ENCODE peak calls at places on chromosome 16, in eight cellular contexts. One of them, this sample, is unnamed.

GRCh38 chr16:5619314-5619713 is 521.7 kb upstream of the EEF2KMT start:
- DNase-seq in A549: no peak
- DNase-seq in WTC11: no peak
- DNase-seq in GM12878: no peak
- DNase-seq in IMR-90: no peak
- DNase-seq in SK-N-SH: no peak
- DNase-seq in K562: no peak
- DNase-seq in H1: no peak
- DNase-seq in this sample: no peak

GRCh38 chr16:66894948-66895696 is 14.8 kb downstream of the PDP2 start:
- DNase-seq in A549: peak
- DNase-seq in WTC11: peak
- DNase-seq in GM12878: no peak
- DNase-seq in IMR-90: peak
- DNase-seq in SK-N-SH: peak
- DNase-seq in K562: peak
- DNase-seq in H1: no peak
- DNase-seq in this sample: peak

GRCh38 chr16:56384074-56384721 is 41.1 kb downstream of the AMFR start:
- DNase-seq in A549: no peak
- DNase-seq in WTC11: no peak
- DNase-seq in GM12878: no peak
- DNase-seq in IMR-90: no peak
- DNase-seq in SK-N-SH: no peak
- DNase-seq in K562: no peak
- DNase-seq in H1: no peak
- DNase-seq in this sample: no peak

GRCh38 chr16:88685156-88686061 is 898 bp downstream of the SNAI3 start:
- DNase-seq in A549: peak
- DNase-seq in WTC11: peak
- DNase-seq in GM12878: no peak
- DNase-seq in IMR-90: peak
- DNase-seq in SK-N-SH: peak
- DNase-seq in K562: peak
- DNase-seq in H1: no peak
- DNase-seq in this sample: no peak

GRCh38 chr16:51875834-51876725 is 670.9 kb downstream of the TOX3 start:
- DNase-seq in A549: no peak
- DNase-seq in WTC11: peak
- DNase-seq in GM12878: no peak
- DNase-seq in IMR-90: no peak
- DNase-seq in SK-N-SH: no peak
- DNase-seq in K562: no peak
- DNase-seq in H1: no peak
- DNase-seq in this sample: no peak

GRCh38 chr16:27972500-27972899 is 91.0 kb downstream of the GSG1L start:
- DNase-seq in A549: peak
- DNase-seq in WTC11: peak
- DNase-seq in GM12878: peak
- DNase-seq in IMR-90: peak
- DNase-seq in SK-N-SH: peak
- DNase-seq in K562: peak
- DNase-seq in H1: no peak
- DNase-seq in this sample: peak

GRCh38 chr16:62478903-62479458 is 442.7 kb upstream of the CDH8 start:
- DNase-seq in A549: no peak
- DNase-seq in WTC11: no peak
- DNase-seq in GM12878: no peak
- DNase-seq in IMR-90: no peak
- DNase-seq in SK-N-SH: no peak
- DNase-seq in K562: no peak
- DNase-seq in H1: no peak
- DNase-seq in this sample: no peak

GRCh38 chr16:64280317-64280716 is 841.5 kb downstream of the CDH11 start:
- DNase-seq in A549: peak
- DNase-seq in WTC11: no peak
- DNase-seq in GM12878: no peak
- DNase-seq in IMR-90: no peak
- DNase-seq in SK-N-SH: no peak
- DNase-seq in K562: no peak
- DNase-seq in H1: no peak
- DNase-seq in this sample: no peak

GRCh38 chr16:28166394-28167208 is 45.2 kb downstream of the XPO6 start:
- DNase-seq in A549: no peak
- DNase-seq in WTC11: no peak
- DNase-seq in GM12878: no peak
- DNase-seq in IMR-90: peak
- DNase-seq in SK-N-SH: no peak
- DNase-seq in K562: no peak
- DNase-seq in H1: no peak
- DNase-seq in this sample: peak

GRCh38 chr16:4611337-4612023 is 3.2 kb downstream of the UBALD1 start:
- DNase-seq in A549: no peak
- DNase-seq in WTC11: no peak
- DNase-seq in GM12878: no peak
- DNase-seq in IMR-90: peak
- DNase-seq in SK-N-SH: peak
- DNase-seq in K562: no peak
- DNase-seq in H1: no peak
- DNase-seq in this sample: no peak

GRCh38 chr16:15993946-15994665 is 44.7 kb downstream of the ABCC1 start:
- DNase-seq in A549: no peak
- DNase-seq in WTC11: no peak
- DNase-seq in GM12878: no peak
- DNase-seq in IMR-90: peak
- DNase-seq in SK-N-SH: no peak
- DNase-seq in K562: no peak
- DNase-seq in H1: no peak
- DNase-seq in this sample: no peak

GRCh38 chr16:89471225-89471624 is 19.1 kb downstream of the ANKRD11 start:
- DNase-seq in A549: no peak
- DNase-seq in WTC11: no peak
- DNase-seq in GM12878: no peak
- DNase-seq in IMR-90: peak
- DNase-seq in SK-N-SH: no peak
- DNase-seq in K562: no peak
- DNase-seq in H1: no peak
- DNase-seq in this sample: no peak

GRCh38 chr16:66548068-66548467 is 1.9 kb downstream of the TK2 start:
- DNase-seq in A549: no peak
- DNase-seq in WTC11: no peak
- DNase-seq in GM12878: no peak
- DNase-seq in IMR-90: no peak
- DNase-seq in SK-N-SH: no peak
- DNase-seq in K562: no peak
- DNase-seq in H1: no peak
- DNase-seq in this sample: no peak

GRCh38 chr16:87661561-87661960 is 59.3 kb downstream of the JPH3 start:
- DNase-seq in A549: peak
- DNase-seq in WTC11: peak
- DNase-seq in GM12878: no peak
- DNase-seq in IMR-90: peak
- DNase-seq in SK-N-SH: no peak
- DNase-seq in K562: peak
- DNase-seq in H1: peak
- DNase-seq in this sample: peak

GRCh38 chr16:69860233-69861231 is 90.6 kb upstream of the CLEC18A start:
- DNase-seq in A549: no peak
- DNase-seq in WTC11: no peak
- DNase-seq in GM12878: no peak
- DNase-seq in IMR-90: no peak
- DNase-seq in SK-N-SH: no peak
- DNase-seq in K562: no peak
- DNase-seq in H1: no peak
- DNase-seq in this sample: peak

GRCh38 chr16:12901204-12901596 is 198 bp upstream of the SHISA9 start:
- DNase-seq in A549: no peak
- DNase-seq in WTC11: peak
- DNase-seq in GM12878: no peak
- DNase-seq in IMR-90: no peak
- DNase-seq in SK-N-SH: peak
- DNase-seq in K562: no peak
- DNase-seq in H1: no peak
- DNase-seq in this sample: no peak

GRCh38 chr16:69927056-69927757 is 23.9 kb upstream of the CLEC18A start:
- DNase-seq in A549: no peak
- DNase-seq in WTC11: no peak
- DNase-seq in GM12878: no peak
- DNase-seq in IMR-90: peak
- DNase-seq in SK-N-SH: no peak
- DNase-seq in K562: no peak
- DNase-seq in H1: no peak
- DNase-seq in this sample: peak

GRCh38 chr16:81251871-81252270 is 13.4 kb downstream of the BCO1 start:
- DNase-seq in A549: no peak
- DNase-seq in WTC11: no peak
- DNase-seq in GM12878: no peak
- DNase-seq in IMR-90: peak
- DNase-seq in SK-N-SH: no peak
- DNase-seq in K562: no peak
- DNase-seq in H1: no peak
- DNase-seq in this sample: no peak

GRCh38 chr16:29684671-29685070 is 5.7 kb downstream of the QPRT start:
- DNase-seq in A549: no peak
- DNase-seq in WTC11: no peak
- DNase-seq in GM12878: no peak
- DNase-seq in IMR-90: no peak
- DNase-seq in SK-N-SH: no peak
- DNase-seq in K562: no peak
- DNase-seq in H1: no peak
- DNase-seq in this sample: no peak

GRCh38 chr16:69166221-69166833 is 20.6 kb upstream of the SNTB2 start:
- DNase-seq in A549: no peak
- DNase-seq in WTC11: no peak
- DNase-seq in GM12878: no peak
- DNase-seq in IMR-90: peak
- DNase-seq in SK-N-SH: no peak
- DNase-seq in K562: peak
- DNase-seq in H1: no peak
- DNase-seq in this sample: no peak

GRCh38 chr16:81314603-81315270 is at the start of gene GAN:
- DNase-seq in A549: peak
- DNase-seq in WTC11: peak
- DNase-seq in GM12878: peak
- DNase-seq in IMR-90: peak
- DNase-seq in SK-N-SH: peak
- DNase-seq in K562: peak
- DNase-seq in H1: peak
- DNase-seq in this sample: peak

GRCh38 chr16:23060458-23061320 is 88.6 kb downstream of the USP31 start:
- DNase-seq in A549: peak
- DNase-seq in WTC11: peak
- DNase-seq in GM12878: peak
- DNase-seq in IMR-90: peak
- DNase-seq in SK-N-SH: peak
- DNase-seq in K562: peak
- DNase-seq in H1: peak
- DNase-seq in this sample: peak
- TF ChIP-seq USF2 in A549: peak
- TF ChIP-seq USF2 in WTC11: no peak
- TF ChIP-seq USF2 in GM12878: no peak
- TF ChIP-seq USF2 in IMR-90: peak
- TF ChIP-seq USF2 in SK-N-SH: no peak
- TF ChIP-seq USF2 in K562: no peak
- TF ChIP-seq USF2 in H1: no peak
- TF ChIP-seq USF2 in this sample: peak

GRCh38 chr16:54511181-54511731 is 224.7 kb upstream of the IRX3 start:
- DNase-seq in A549: no peak
- DNase-seq in WTC11: no peak
- DNase-seq in GM12878: no peak
- DNase-seq in IMR-90: no peak
- DNase-seq in SK-N-SH: no peak
- DNase-seq in K562: no peak
- DNase-seq in H1: no peak
- DNase-seq in this sample: no peak
- TF ChIP-seq USF2 in A549: no peak
- TF ChIP-seq USF2 in WTC11: no peak
- TF ChIP-seq USF2 in GM12878: no peak
- TF ChIP-seq USF2 in IMR-90: no peak
- TF ChIP-seq USF2 in SK-N-SH: no peak
- TF ChIP-seq USF2 in K562: no peak
- TF ChIP-seq USF2 in H1: no peak
- TF ChIP-seq USF2 in this sample: no peak

GRCh38 chr16:3216263-3216640 is 18.7 kb downstream of the ZNF200 start:
- DNase-seq in A549: no peak
- DNase-seq in WTC11: no peak
- DNase-seq in GM12878: no peak
- DNase-seq in IMR-90: no peak
- DNase-seq in SK-N-SH: no peak
- DNase-seq in K562: no peak
- DNase-seq in H1: no peak
- DNase-seq in this sample: no peak

GRCh38 chr16:3212567-3212966 is 22.4 kb downstream of the ZNF200 start:
- DNase-seq in A549: no peak
- DNase-seq in WTC11: no peak
- DNase-seq in GM12878: no peak
- DNase-seq in IMR-90: no peak
- DNase-seq in SK-N-SH: no peak
- DNase-seq in K562: no peak
- DNase-seq in H1: no peak
- DNase-seq in this sample: no peak

GRCh38 chr16:3214904-3215600 is 19.9 kb downstream of the ZNF200 start:
- DNase-seq in A549: no peak
- DNase-seq in WTC11: no peak
- DNase-seq in GM12878: no peak
- DNase-seq in IMR-90: no peak
- DNase-seq in SK-N-SH: no peak
- DNase-seq in K562: no peak
- DNase-seq in H1: no peak
- DNase-seq in this sample: no peak

GRCh38 chr16:3215601-3216262 is 19.2 kb downstream of the ZNF200 start:
- DNase-seq in A549: no peak
- DNase-seq in WTC11: no peak
- DNase-seq in GM12878: no peak
- DNase-seq in IMR-90: no peak
- DNase-seq in SK-N-SH: no peak
- DNase-seq in K562: no peak
- DNase-seq in H1: no peak
- DNase-seq in this sample: no peak

DNA sequence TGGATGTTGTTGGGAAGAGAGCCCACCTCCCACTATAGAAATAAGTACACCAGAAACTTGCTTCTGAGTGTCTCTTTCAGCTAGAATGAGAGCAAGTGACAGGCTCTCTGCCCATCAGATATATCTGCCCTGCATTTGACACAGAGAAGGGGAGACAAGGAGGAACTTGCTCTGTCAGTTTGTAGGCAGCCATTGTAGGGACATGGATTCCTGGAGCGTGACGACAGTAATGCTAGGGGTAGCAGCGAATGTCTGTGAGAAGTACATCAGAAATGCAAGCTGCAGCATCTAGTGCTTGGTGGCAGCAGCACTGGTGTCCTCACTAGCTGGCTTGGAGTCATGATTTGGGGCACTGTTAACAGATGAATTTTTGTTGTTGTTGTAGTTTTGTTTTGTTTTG is 23.0 kb downstream of the ZNF200 start:
- DNase-seq in A549: no peak
- DNase-seq in WTC11: no peak
- DNase-seq in GM12878: no peak
- DNase-seq in IMR-90: no peak
- DNase-seq in SK-N-SH: no peak
- DNase-seq in K562: no peak
- DNase-seq in H1: no peak
- DNase-seq in this sample: no peak
- TF ChIP-seq USF2 in A549: no peak
- TF ChIP-seq USF2 in WTC11: no peak
- TF ChIP-seq USF2 in GM12878: no peak
- TF ChIP-seq USF2 in IMR-90: no peak
- TF ChIP-seq USF2 in SK-N-SH: no peak
- TF ChIP-seq USF2 in K562: no peak
- TF ChIP-seq USF2 in H1: no peak
- TF ChIP-seq USF2 in this sample: no peak

GRCh38 chr16:75318737-75319136 is 67.3 kb upstream of the BCAR1 start:
- DNase-seq in A549: no peak
- DNase-seq in WTC11: no peak
- DNase-seq in GM12878: no peak
- DNase-seq in IMR-90: no peak
- DNase-seq in SK-N-SH: no peak
- DNase-seq in K562: no peak
- DNase-seq in H1: no peak
- DNase-seq in this sample: no peak
- TF ChIP-seq USF2 in A549: no peak
- TF ChIP-seq USF2 in WTC11: no peak
- TF ChIP-seq USF2 in GM12878: no peak
- TF ChIP-seq USF2 in IMR-90: no peak
- TF ChIP-seq USF2 in SK-N-SH: no peak
- TF ChIP-seq USF2 in K562: no peak
- TF ChIP-seq USF2 in H1: no peak
- TF ChIP-seq USF2 in this sample: no peak

This sample was measured in HepG2.